ENCODE peak calls at places on chromosomes 12 and 14, in ten cellular contexts. R, S, M, F, Q, C, O, K, I and B are unnamed samples.

GRCh38 chr12:42696424-42697149 is 107.0 kb upstream of the PRICKLE1 start:
- DNase-seq in R (peak), Q (peak), M (no peak), F (no peak), C (peak), O (no peak), S (no peak), I (no peak), K (no peak), B (peak)

GRCh38 chr12:25495336-25496097 is 57.6 kb downstream of the LMNTD1 start:
- DNase-seq in S (no peak), M (peak), F (no peak), C (peak), Q (peak), K (peak), O (peak), I (no peak), R (no peak), B (no peak)

GRCh38 chr12:50621435-50622304 is 116.9 kb downstream of the DIP2B start:
- DNase-seq in C (no peak), O (no peak), S (no peak), F (no peak), K (no peak), R (no peak), M (no peak), Q (peak), I (no peak), B (no peak)

GRCh38 chr12:73274972-73275371 is 1002.8 kb downstream of the TRHDE start:
- DNase-seq in Q (no peak), F (no peak), O (no peak), I (no peak), R (no peak), K (no peak), S (no peak), C (no peak), M (no peak), B (no peak)

GRCh38 chr12:16076553-16076952 is 165.4 kb downstream of the DERA start:
- DNase-seq in F (no peak), M (peak), C (peak), R (no peak), S (peak), O (peak), K (no peak), I (no peak), Q (peak), B (peak)

GRCh38 chr12:114041136-114041535 is 75.0 kb upstream of the RBM19 start:
- DNase-seq in R (no peak), Q (no peak), C (no peak), F (no peak), M (no peak), K (no peak), I (no peak), O (no peak), S (no peak), B (no peak)

GRCh38 chr14:79614443-79614842 is 596.9 kb downstream of the DIO2 start:
- DNase-seq in O (no peak), C (no peak), Q (no peak), I (no peak), R (no peak), F (no peak), S (no peak), K (no peak), M (no peak), B (no peak)

GRCh38 chr12:65121049-65121955 is at the start of gene WIF1:
- DNase-seq in R (no peak), S (no peak), K (no peak), M (peak), C (peak), I (peak), Q (no peak), F (no peak), O (no peak), B (no peak)

GRCh38 chr14:76293923-76294322 is 82.0 kb upstream of the ESRRB start:
- DNase-seq in M (peak), O (peak), K (no peak), C (peak), I (no peak), S (no peak), F (no peak), Q (no peak), R (no peak), B (no peak)

GRCh38 chr12:75479963-75480461 is 543 bp upstream of the GLIPR1 start:
- DNase-seq in C (no peak), R (no peak), S (peak), I (no peak), O (no peak), M (no peak), F (no peak), K (no peak), Q (peak), B (no peak)

GRCh38 chr12:96472384-96472783 is 17.0 kb upstream of the CFAP54 start:
- DNase-seq in I (no peak), O (peak), R (no peak), Q (no peak), C (no peak), F (no peak), S (no peak), K (peak), M (no peak), B (no peak)

GRCh38 chr14:102490456-102490855 is 19.1 kb downstream of the ANKRD9 start:
- DNase-seq in F (no peak), Q (no peak), S (no peak), O (no peak), K (no peak), R (no peak), M (no peak), I (no peak), C (peak), B (no peak)

GRCh38 chr12:93572712-93573551 is 457 bp downstream of the SOCS2 start:
- DNase-seq in M (no peak), I (peak), K (no peak), O (no peak), R (peak), Q (peak), S (no peak), F (peak), C (peak), B (no peak)

GRCh38 chr14:20429801-20430669 is 5.9 kb downstream of the KLHL33 start:
- DNase-seq in R (peak), I (no peak), K (no peak), Q (no peak), S (no peak), F (no peak), M (no peak), C (no peak), O (no peak), B (no peak)

GRCh38 chr14:91980157-91980556 is 32.7 kb upstream of the FBLN5 start:
- DNase-seq in O (peak), M (no peak), F (no peak), K (peak), S (no peak), I (no peak), R (no peak), Q (peak), C (peak), B (peak)

GRCh38 chr12:57591567-57592325 is 754 bp downstream of the PIP4K2C start:
- DNase-seq in C (peak), Q (no peak), R (no peak), O (no peak), S (no peak), F (no peak), I (no peak), M (peak), K (no peak), B (no peak)

GRCh38 chr14:67532998-67533753 is at the start of gene PLEKHH1:
- DNase-seq in S (no peak), Q (peak), O (peak), C (peak), I (peak), R (peak), K (no peak), M (peak), F (peak), B (peak)

GRCh38 chr14:103546651-103547454 is 15.6 kb downstream of the BAG5 start:
- DNase-seq in R (peak), Q (peak), F (peak), K (no peak), C (peak), M (peak), I (peak), S (peak), O (peak), B (no peak)

GRCh38 chr14:90788031-90788430 is 28.2 kb downstream of the TTC7B start:
- DNase-seq in F (no peak), C (no peak), O (no peak), M (no peak), I (no peak), S (no peak), K (no peak), Q (no peak), R (no peak), B (no peak)

GRCh38 chr12:121791671-121792496 is 1.6 kb downstream of the RHOF start:
- DNase-seq in K (no peak), R (no peak), M (peak), Q (no peak), C (peak), F (peak), O (peak), S (no peak), I (no peak), B (no peak)

GRCh38 chr14:81172881-81173280 is 47.9 kb downstream of the GTF2A1 start:
- DNase-seq in R (no peak), C (no peak), I (no peak), S (peak), Q (no peak), O (no peak), F (no peak), K (peak), M (no peak), B (no peak)

GRCh38 chr12:40298341-40298740 is 73.5 kb downstream of the LRRK2 start:
- DNase-seq in I (no peak), R (no peak), S (no peak), Q (no peak), M (no peak), C (no peak), O (no peak), K (no peak), F (no peak), B (no peak)

GRCh38 chr12:118813778-118814359 is 167.5 kb upstream of the SRRM4 start:
- DNase-seq in F (no peak), S (no peak), R (no peak), M (no peak), C (no peak), O (no peak), Q (no peak), I (no peak), K (no peak), B (no peak)

GRCh38 chr14:95071649-95072256 is 85.6 kb downstream of the DICER1 start:
- DNase-seq in M (no peak), F (no peak), K (no peak), Q (no peak), R (no peak), C (no peak), I (no peak), S (no peak), O (no peak), B (no peak)

GRCh38 chr12:79988368-79988767 is 53.5 kb upstream of the PPP1R12A start:
- DNase-seq in K (peak), R (no peak), S (no peak), I (no peak), F (no peak), O (no peak), Q (peak), M (no peak), C (peak), B (no peak)

GRCh38 chr12:75177997-75178396 is 31.6 kb downstream of the KCNC2 start:
- DNase-seq in F (no peak), I (no peak), S (no peak), M (peak), O (peak), Q (peak), C (peak), K (peak), R (no peak), B (peak)

GRCh38 chr12:40693503-40693863 is 1.2 kb downstream of the CNTN1 start:
- DNase-seq in Q (peak), R (no peak), S (no peak), I (no peak), O (no peak), M (no peak), F (no peak), K (no peak), C (peak), B (no peak)

GRCh38 chr14:84937044-84937443 is 592.9 kb upstream of the FLRT2 start:
- DNase-seq in C (no peak), Q (no peak), F (no peak), R (no peak), M (no peak), S (no peak), K (no peak), I (no peak), O (no peak), B (no peak)

GRCh38 chr12:103160622-103161021 is 203.1 kb downstream of the ASCL1 start:
- DNase-seq in C (no peak), R (no peak), M (no peak), S (no peak), I (no peak), K (no peak), F (no peak), O (no peak), Q (no peak), B (no peak)

GRCh38 chr14:36161781-36162180 is 14.7 kb downstream of the PTCSC3 start:
- DNase-seq in I (no peak), R (no peak), F (no peak), M (peak), S (no peak), O (peak), C (peak), K (no peak), Q (no peak), B (no peak)

GRCh38 chr12:12511021-12511783 is 51.5 kb downstream of the DUSP16 start:
- DNase-seq in Q (no peak), K (no peak), F (no peak), O (no peak), R (no peak), M (no peak), I (no peak), C (no peak), S (no peak), B (no peak)

GRCh38 chr12:3281588-3282150 is 204.5 kb downstream of the TSPAN9 start:
- DNase-seq in Q (no peak), K (no peak), F (no peak), O (no peak), C (peak), M (no peak), R (no peak), S (peak), I (no peak), B (no peak)